ENCODE peak calls at places on chromosomes 12 and 14, in nine cellular contexts. One of them, this sample, is unnamed.

GRCh38 chr12:126337556-126337955 is 1272.3 kb downstream of the AACS start:
- DNase-seq in NCI-H1694 treated with DMSO at 0.1 percent for 48 hours: peak; percentile 38
- DNase-seq in EH: peak; percentile 42
- DNase-seq in brain pericyte: no peak
- DNase-seq in fibroblast of lung: peak; percentile 48
- DNase-seq in stimulated activated CD4-positive, alpha-beta T cell treated with anti-CD3 and anti-CD28 coated beads, Interleukin-15, amount 100 ng/mL, for 1 hour: no peak
- DNase-seq in CD4-positive, alpha-beta T cell: no peak
- DNase-seq in coronary artery: no peak
- DNase-seq in mucosa of descending colon: no peak
- DNase-seq in this sample: no peak

GRCh38 chr12:106598003-106598402 is 15.2 kb downstream of the RFX4 start:
- DNase-seq in NCI-H1694 treated with DMSO at 0.1 percent for 48 hours: no peak
- DNase-seq in EH: no peak
- DNase-seq in brain pericyte: no peak
- DNase-seq in fibroblast of lung: no peak
- DNase-seq in stimulated activated CD4-positive, alpha-beta T cell treated with anti-CD3 and anti-CD28 coated beads, Interleukin-15, amount 100 ng/mL, for 1 hour: no peak
- DNase-seq in CD4-positive, alpha-beta T cell: no peak
- DNase-seq in coronary artery: no peak
- DNase-seq in mucosa of descending colon: no peak
- DNase-seq in this sample: no peak

GRCh38 chr12:7269273-7269672 is 34.6 kb upstream of the ACSM4 start:
- DNase-seq in NCI-H1694 treated with DMSO at 0.1 percent for 48 hours: no peak
- DNase-seq in EH: no peak
- DNase-seq in brain pericyte: no peak
- DNase-seq in fibroblast of lung: no peak
- DNase-seq in stimulated activated CD4-positive, alpha-beta T cell treated with anti-CD3 and anti-CD28 coated beads, Interleukin-15, amount 100 ng/mL, for 1 hour: no peak
- DNase-seq in CD4-positive, alpha-beta T cell: no peak
- DNase-seq in coronary artery: no peak
- DNase-seq in mucosa of descending colon: no peak
- DNase-seq in this sample: no peak

GRCh38 chr12:9787340-9787737 is 26.6 kb upstream of the CD69 start:
- DNase-seq in NCI-H1694 treated with DMSO at 0.1 percent for 48 hours: no peak
- DNase-seq in EH: peak; percentile 1
- DNase-seq in brain pericyte: no peak
- DNase-seq in fibroblast of lung: peak; percentile 44
- DNase-seq in stimulated activated CD4-positive, alpha-beta T cell treated with anti-CD3 and anti-CD28 coated beads, Interleukin-15, amount 100 ng/mL, for 1 hour: no peak
- DNase-seq in CD4-positive, alpha-beta T cell: no peak
- DNase-seq in coronary artery: no peak
- DNase-seq in mucosa of descending colon: no peak
- DNase-seq in this sample: no peak

GRCh38 chr14:21070083-21070609 is at the start of gene ARHGEF40:
- DNase-seq in NCI-H1694 treated with DMSO at 0.1 percent for 48 hours: no peak
- DNase-seq in EH: peak; percentile 69
- DNase-seq in brain pericyte: no peak
- DNase-seq in fibroblast of lung: peak; percentile 41
- DNase-seq in stimulated activated CD4-positive, alpha-beta T cell treated with anti-CD3 and anti-CD28 coated beads, Interleukin-15, amount 100 ng/mL, for 1 hour: no peak
- DNase-seq in CD4-positive, alpha-beta T cell: no peak
- DNase-seq in coronary artery: no peak
- DNase-seq in mucosa of descending colon: no peak
- DNase-seq in this sample: peak; percentile 65

GRCh38 chr12:7092986-7093460 is 778 bp upstream of the C1R start:
- DNase-seq in NCI-H1694 treated with DMSO at 0.1 percent for 48 hours: no peak
- DNase-seq in EH: no peak
- DNase-seq in brain pericyte: no peak
- DNase-seq in fibroblast of lung: no peak
- DNase-seq in stimulated activated CD4-positive, alpha-beta T cell treated with anti-CD3 and anti-CD28 coated beads, Interleukin-15, amount 100 ng/mL, for 1 hour: no peak
- DNase-seq in CD4-positive, alpha-beta T cell: no peak
- DNase-seq in coronary artery: no peak
- DNase-seq in mucosa of descending colon: no peak
- DNase-seq in this sample: no peak

GRCh38 chr12:120903382-120903817 is 758 bp downstream of the SPPL3 start:
- DNase-seq in NCI-H1694 treated with DMSO at 0.1 percent for 48 hours: no peak
- DNase-seq in EH: peak; percentile 54
- DNase-seq in brain pericyte: no peak
- DNase-seq in fibroblast of lung: peak; percentile 18
- DNase-seq in stimulated activated CD4-positive, alpha-beta T cell treated with anti-CD3 and anti-CD28 coated beads, Interleukin-15, amount 100 ng/mL, for 1 hour: peak; percentile 38
- DNase-seq in CD4-positive, alpha-beta T cell: peak; percentile 25
- DNase-seq in coronary artery: peak; percentile 80
- DNase-seq in mucosa of descending colon: peak; percentile 91
- DNase-seq in this sample: peak; percentile 23

GRCh38 chr12:39426636-39427245 is 16.2 kb downstream of the KIF21A start:
- DNase-seq in NCI-H1694 treated with DMSO at 0.1 percent for 48 hours: no peak
- DNase-seq in EH: peak; percentile 29
- DNase-seq in brain pericyte: no peak
- DNase-seq in fibroblast of lung: peak; percentile 17
- DNase-seq in stimulated activated CD4-positive, alpha-beta T cell treated with anti-CD3 and anti-CD28 coated beads, Interleukin-15, amount 100 ng/mL, for 1 hour: no peak
- DNase-seq in CD4-positive, alpha-beta T cell: no peak
- DNase-seq in coronary artery: no peak
- DNase-seq in mucosa of descending colon: no peak
- DNase-seq in this sample: no peak

GRCh38 chr14:24430143-24430681 is 458 bp downstream of the KHNYN start:
- DNase-seq in NCI-H1694 treated with DMSO at 0.1 percent for 48 hours: no peak
- DNase-seq in EH: peak; percentile 86
- DNase-seq in brain pericyte: no peak
- DNase-seq in fibroblast of lung: peak; percentile 79
- DNase-seq in stimulated activated CD4-positive, alpha-beta T cell treated with anti-CD3 and anti-CD28 coated beads, Interleukin-15, amount 100 ng/mL, for 1 hour: peak; percentile 49
- DNase-seq in CD4-positive, alpha-beta T cell: peak; percentile 46
- DNase-seq in coronary artery: peak; percentile 92
- DNase-seq in mucosa of descending colon: peak; percentile 86
- DNase-seq in this sample: peak; percentile 53

GRCh38 chr12:93738199-93739058 is 61.3 kb downstream of the CRADD start:
- DNase-seq in NCI-H1694 treated with DMSO at 0.1 percent for 48 hours: no peak
- DNase-seq in EH: no peak
- DNase-seq in brain pericyte: no peak
- DNase-seq in fibroblast of lung: no peak
- DNase-seq in stimulated activated CD4-positive, alpha-beta T cell treated with anti-CD3 and anti-CD28 coated beads, Interleukin-15, amount 100 ng/mL, for 1 hour: no peak
- DNase-seq in CD4-positive, alpha-beta T cell: no peak
- DNase-seq in coronary artery: no peak
- DNase-seq in mucosa of descending colon: no peak
- DNase-seq in this sample: no peak

GRCh38 chr12:78167510-78167909 is 336.8 kb downstream of the NAV3 start:
- DNase-seq in NCI-H1694 treated with DMSO at 0.1 percent for 48 hours: no peak
- DNase-seq in EH: no peak
- DNase-seq in brain pericyte: no peak
- DNase-seq in fibroblast of lung: no peak
- DNase-seq in stimulated activated CD4-positive, alpha-beta T cell treated with anti-CD3 and anti-CD28 coated beads, Interleukin-15, amount 100 ng/mL, for 1 hour: no peak
- DNase-seq in CD4-positive, alpha-beta T cell: no peak
- DNase-seq in coronary artery: no peak
- DNase-seq in mucosa of descending colon: no peak
- DNase-seq in this sample: no peak

GRCh38 chr14:64388533-64389243 is 535 bp downstream of the MTHFD1 start:
- DNase-seq in NCI-H1694 treated with DMSO at 0.1 percent for 48 hours: peak; percentile 45
- DNase-seq in EH: peak; percentile 52
- DNase-seq in brain pericyte: peak; percentile 11
- DNase-seq in fibroblast of lung: peak; percentile 23
- DNase-seq in stimulated activated CD4-positive, alpha-beta T cell treated with anti-CD3 and anti-CD28 coated beads, Interleukin-15, amount 100 ng/mL, for 1 hour: no peak
- DNase-seq in CD4-positive, alpha-beta T cell: no peak
- DNase-seq in coronary artery: no peak
- DNase-seq in mucosa of descending colon: peak; percentile 66
- DNase-seq in this sample: peak; percentile 19

GRCh38 chr12:46692606-46693005 is 133.2 kb downstream of the SLC38A4 start:
- DNase-seq in NCI-H1694 treated with DMSO at 0.1 percent for 48 hours: no peak
- DNase-seq in EH: no peak
- DNase-seq in brain pericyte: no peak
- DNase-seq in fibroblast of lung: no peak
- DNase-seq in stimulated activated CD4-positive, alpha-beta T cell treated with anti-CD3 and anti-CD28 coated beads, Interleukin-15, amount 100 ng/mL, for 1 hour: no peak
- DNase-seq in CD4-positive, alpha-beta T cell: no peak
- DNase-seq in coronary artery: no peak
- DNase-seq in mucosa of descending colon: no peak
- DNase-seq in this sample: no peak

GRCh38 chr14:44165286-44165685 is 341.8 kb downstream of the FSCB start:
- DNase-seq in NCI-H1694 treated with DMSO at 0.1 percent for 48 hours: peak; percentile 19
- DNase-seq in EH: no peak
- DNase-seq in brain pericyte: no peak
- DNase-seq in fibroblast of lung: no peak
- DNase-seq in stimulated activated CD4-positive, alpha-beta T cell treated with anti-CD3 and anti-CD28 coated beads, Interleukin-15, amount 100 ng/mL, for 1 hour: no peak
- DNase-seq in CD4-positive, alpha-beta T cell: no peak
- DNase-seq in coronary artery: no peak
- DNase-seq in mucosa of descending colon: no peak
- DNase-seq in this sample: no peak

GRCh38 chr12:64400041-64400440 is 4.2 kb upstream of the XPOT start:
- DNase-seq in NCI-H1694 treated with DMSO at 0.1 percent for 48 hours: no peak
- DNase-seq in EH: peak; percentile 54
- DNase-seq in brain pericyte: no peak
- DNase-seq in fibroblast of lung: peak; percentile 66
- DNase-seq in stimulated activated CD4-positive, alpha-beta T cell treated with anti-CD3 and anti-CD28 coated beads, Interleukin-15, amount 100 ng/mL, for 1 hour: no peak
- DNase-seq in CD4-positive, alpha-beta T cell: no peak
- DNase-seq in coronary artery: no peak
- DNase-seq in mucosa of descending colon: no peak
- DNase-seq in this sample: no peak

GRCh38 chr12:107236824-107237467 is 143.6 kb upstream of the CRY1 start:
- DNase-seq in NCI-H1694 treated with DMSO at 0.1 percent for 48 hours: no peak
- DNase-seq in EH: peak; percentile 20
- DNase-seq in brain pericyte: no peak
- DNase-seq in fibroblast of lung: no peak
- DNase-seq in stimulated activated CD4-positive, alpha-beta T cell treated with anti-CD3 and anti-CD28 coated beads, Interleukin-15, amount 100 ng/mL, for 1 hour: no peak
- DNase-seq in CD4-positive, alpha-beta T cell: no peak
- DNase-seq in coronary artery: no peak
- DNase-seq in mucosa of descending colon: no peak
- DNase-seq in this sample: no peak

GRCh38 chr12:108591267-108591980 is 6.5 kb downstream of the TMEM119 start:
- DNase-seq in NCI-H1694 treated with DMSO at 0.1 percent for 48 hours: no peak
- DNase-seq in EH: no peak
- DNase-seq in brain pericyte: no peak
- DNase-seq in fibroblast of lung: no peak
- DNase-seq in stimulated activated CD4-positive, alpha-beta T cell treated with anti-CD3 and anti-CD28 coated beads, Interleukin-15, amount 100 ng/mL, for 1 hour: no peak
- DNase-seq in CD4-positive, alpha-beta T cell: no peak
- DNase-seq in coronary artery: no peak
- DNase-seq in mucosa of descending colon: no peak
- DNase-seq in this sample: no peak

GRCh38 chr12:51391047-51391837 is at the start of gene GALNT6:
- DNase-seq in NCI-H1694 treated with DMSO at 0.1 percent for 48 hours: no peak
- DNase-seq in EH: peak; percentile 72
- DNase-seq in brain pericyte: no peak
- DNase-seq in fibroblast of lung: no peak
- DNase-seq in stimulated activated CD4-positive, alpha-beta T cell treated with anti-CD3 and anti-CD28 coated beads, Interleukin-15, amount 100 ng/mL, for 1 hour: peak; percentile 66
- DNase-seq in CD4-positive, alpha-beta T cell: peak; percentile 53
- DNase-seq in coronary artery: no peak
- DNase-seq in mucosa of descending colon: peak; percentile 87
- DNase-seq in this sample: peak; percentile 11